ENCODE peak calls at places on chromosomes 1 and 21, in five cellular contexts. E, G, D, Z and C are unnamed samples.
A peak's percentile ranks its signal among the peaks of the same experiment; 100 is the strongest.

GRCh38 chr1:32702599-32703478 is at the start of gene SYNC:
- DNase-seq in E (peak; percentile 57), G (peak; percentile 56), D (peak; percentile 83), Z (no peak), C (no peak)

GRCh38 chr1:190029441-190029840 is 448.2 kb downstream of the BRINP3 start:
- DNase-seq in E (no peak), G (no peak), D (no peak), Z (no peak), C (no peak)

GRCh38 chr1:111490220-111490619 is 13.2 kb downstream of the ADORA3 start:
- DNase-seq in E (no peak), G (no peak), D (no peak), Z (no peak), C (no peak)

GRCh38 chr1:114448370-114448769 is 62.6 kb downstream of the TRIM33 start:
- DNase-seq in E (no peak), G (no peak), D (no peak), Z (no peak), C (no peak)

GRCh38 chr1:53365405-53366063 is 37.7 kb upstream of the LRP8 start:
- DNase-seq in E (peak; percentile 22), G (no peak), D (no peak), Z (peak; percentile 8), C (peak; percentile 29)

GRCh38 chr1:229022595-229023350 is 248.1 kb upstream of the RAB4A start:
- DNase-seq in E (no peak), G (no peak), D (no peak), Z (no peak), C (no peak)

GRCh38 chr1:8323706-8324105 is 5.8 kb downstream of the SLC45A1 start:
- DNase-seq in E (no peak), G (peak; percentile 52), D (peak; percentile 78), Z (no peak), C (no peak)

GRCh38 chr1:228265167-228265566 is 57.3 kb downstream of the OBSCN start:
- DNase-seq in E (no peak), G (no peak), D (no peak), Z (no peak), C (no peak)

GRCh38 chr1:198075296-198075695 is 81.5 kb upstream of the NEK7 start:
- DNase-seq in E (no peak), G (no peak), D (no peak), Z (no peak), C (no peak)

GRCh38 chr1:25854554-25854953 is 4.7 kb downstream of the AUNIP start:
- DNase-seq in E (no peak), G (no peak), D (no peak), Z (no peak), C (no peak)

GRCh38 chr1:246193537-246193936 is 313.5 kb downstream of the SMYD3 start:
- DNase-seq in E (no peak), G (no peak), D (no peak), Z (no peak), C (no peak)

GRCh38 chr1:107941123-107941522 is 23.9 kb downstream of the VAV3 start:
- DNase-seq in E (peak; percentile 69), G (no peak), D (no peak), Z (no peak), C (no peak)

GRCh38 chr1:16151200-16151708 is 4.6 kb downstream of the EPHA2 start:
- DNase-seq in E (no peak), G (no peak), D (no peak), Z (no peak), C (no peak)

GRCh38 chr1:235741294-235741693 is 91.7 kb upstream of the GNG4 start:
- DNase-seq in E (no peak), G (no peak), D (no peak), Z (no peak), C (no peak)

GRCh38 chr1:87578464-87578863 is 249.8 kb downstream of the LMO4 start:
- DNase-seq in E (no peak), G (no peak), D (no peak), Z (no peak), C (no peak)

GRCh38 chr1:22137006-22137720 is 5.7 kb downstream of the WNT4 start:
- DNase-seq in E (no peak), G (peak; percentile 78), D (no peak), Z (peak; percentile 57), C (no peak)

GRCh38 chr1:67824771-67825170 is 8.5 kb downstream of the GNG12 start:
- DNase-seq in E (no peak), G (no peak), D (no peak), Z (no peak), C (no peak)

GRCh38 chr1:155499953-155500621 is 62.5 kb downstream of the ASH1L start:
- DNase-seq in E (no peak), G (no peak), D (no peak), Z (no peak), C (peak; percentile 64)

GRCh38 chr1:228342627-228343210 is 63.9 kb downstream of the TRIM11 start:
- DNase-seq in E (no peak), G (peak; percentile 7), D (peak; percentile 36), Z (peak; percentile 6), C (peak; percentile 23)

GRCh38 chr21:16829532-16829931 is 683.3 kb upstream of the CXADR start:
- DNase-seq in E (no peak), G (no peak), D (no peak), Z (no peak), C (no peak)

GRCh38 chr1:26184883-26185282 is 5.5 kb upstream of the CATSPER4 start:
- DNase-seq in E (no peak), G (no peak), D (no peak), Z (no peak), C (no peak)

GRCh38 chr1:2393471-2393877 is 1.8 kb downstream of the RER1 start:
- DNase-seq in E (no peak), G (no peak), D (no peak), Z (no peak), C (peak; percentile 67)

GRCh38 chr1:181482521-181483083 is 715 bp upstream of the CACNA1E start:
- DNase-seq in E (no peak), G (no peak), D (peak; percentile 66), Z (peak; percentile 74), C (no peak)

GRCh38 chr1:73627723-73628122 is 570.3 kb downstream of the LRRIQ3 start:
- DNase-seq in E (no peak), G (no peak), D (no peak), Z (no peak), C (no peak)
- H3K9me3 ChIP-seq in E (no peaks in the 10 kb centered on the region), G (no peaks in the 10 kb centered on the region), D (no peaks in the 10 kb centered on the region), Z (no peaks in the 10 kb centered on the region), C (no peaks in the 10 kb centered on the region)

GRCh38 chr1:232596666-232597303 is 33.1 kb downstream of the SIPA1L2 start:
- DNase-seq in E (no peak), G (no peak), D (no peak), Z (no peak), C (no peak)
- TF ChIP-seq CTCF in E (no peak), G (no peak), D (no peak), Z (no peak), C (no peak)

DNA sequence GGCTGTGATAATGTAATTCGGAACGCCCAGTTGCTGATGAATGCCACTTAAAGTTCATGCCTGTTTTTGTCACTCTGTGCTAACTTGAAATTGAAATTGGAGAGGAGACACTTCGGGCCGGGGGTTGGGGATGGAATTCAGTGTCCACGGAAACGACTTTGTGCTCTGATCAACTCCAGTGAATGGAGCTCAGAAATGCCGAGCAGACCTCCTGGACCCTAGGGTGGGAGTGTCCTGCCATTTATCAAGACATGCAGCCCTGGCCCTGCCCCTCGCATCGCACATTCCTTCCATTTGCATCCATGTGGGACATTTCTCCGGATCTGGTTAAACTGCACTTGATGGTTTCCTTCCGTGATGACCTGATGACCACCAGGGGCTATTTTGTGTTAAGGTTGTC is 313.5 kb upstream of the C1orf174 start:
- DNase-seq in E (no peak), G (no peak), D (no peak), Z (no peak), C (no peak)
- H3K9me3 ChIP-seq in E (no peaks in the 10 kb centered on the region), G (no peaks in the 10 kb centered on the region), D (no peaks in the 10 kb centered on the region), Z (no peaks in the 10 kb centered on the region), C (no peaks in the 10 kb centered on the region)

GRCh38 chr1:231983266-231984193 is 356.9 kb downstream of the DISC1 start:
- DNase-seq in E (no peak), G (no peak), D (no peak), Z (peak; percentile 38), C (no peak)
- TF ChIP-seq CTCF in E (no peak), G (no peak), D (no peak), Z (peak; percentile 51), C (no peak)